ENCODE peak calls at places on chromosomes 7 and 10, in five cellular contexts. O is BJ, I is NT2/D1, R is astrocyte, G is IMR-90. L is an unnamed sample.

GRCh38 chr7:711967-712600 is 14.4 kb upstream of the DNAAF5 start:
- DNase-seq in I (no peak), R (no peak), O (no peak), G (no peak), L (no peak)

GRCh38 chr7:28332031-28332430 is 80.3 kb upstream of the CREB5 start:
- DNase-seq in O (no peak), G (no peak), I (no peak), R (no peak), L (no peak)

GRCh38 chr7:47497367-47498096 is 84.4 kb downstream of the TNS3 start:
- DNase-seq in O (no peak), I (no peak), R (no peak), G (no peak), L (no peak)

GRCh38 chr10:31467791-31468535 is 148.9 kb downstream of the ZEB1 start:
- DNase-seq in R (peak), O (no peak), I (peak), G (no peak), L (peak)

GRCh38 chr10:60099998-60100747 is 193.8 kb upstream of the CCDC6 start:
- DNase-seq in I (no peak), R (peak), O (peak), G (peak), L (no peak)

GRCh38 chr7:23622469-23622868 is 25.3 kb downstream of the CCDC126 start:
- DNase-seq in G (peak), R (peak), O (no peak), I (no peak), L (no peak)

GRCh38 chr7:157357129-157358040 is 20.6 kb downstream of the DNAJB6 start:
- DNase-seq in I (no peak), O (no peak), G (no peak), R (no peak), L (no peak)

GRCh38 chr10:95865814-95866447 is 41.8 kb upstream of the CC2D2B start:
- DNase-seq in R (no peak), O (no peak), G (no peak), I (no peak), L (no peak)

GRCh38 chr10:6044651-6045599 is 17.2 kb downstream of the IL2RA start:
- DNase-seq in I (no peak), O (no peak), R (no peak), G (no peak), L (no peak)

GRCh38 chr7:14197280-14197679 is 207.8 kb upstream of the ETV1 start:
- DNase-seq in O (no peak), G (no peak), R (peak), I (no peak), L (no peak)

GRCh38 chr7:25820432-25821040 is 331.5 kb upstream of the NFE2L3 start:
- DNase-seq in O (no peak), I (peak), G (no peak), R (no peak), L (no peak)

GRCh38 chr7:28062197-28062988 is 118.2 kb downstream of the JAZF1 start:
- DNase-seq in I (peak), O (no peak), G (peak), R (peak), L (no peak)

GRCh38 chr10:101693701-101694055 is 1.3 kb downstream of the FBXW4 start:
- DNase-seq in O (no peak), G (peak), I (no peak), R (peak), L (no peak)

GRCh38 chr7:105521027-105521730 is 892 bp downstream of the PUS7 start:
- DNase-seq in O (no peak), I (no peak), R (peak), G (peak), L (no peak)

GRCh38 chr10:24708081-24708480 is 15.6 kb downstream of the ARHGAP21 start:
- DNase-seq in I (no peak), R (no peak), G (no peak), O (no peak), L (no peak)

GRCh38 chr7:64037095-64037494 is 8.1 kb upstream of the ZNF727 start:
- DNase-seq in O (no peak), G (no peak), I (no peak), R (no peak), L (no peak)

GRCh38 chr7:148676291-148676690 is 22.4 kb upstream of the CUL1 start:
- DNase-seq in O (no peak), G (no peak), I (no peak), R (no peak), L (no peak)

GRCh38 chr10:33139191-33139646 is 181.2 kb upstream of the ITGB1 start:
- DNase-seq in O (no peak), G (no peak), I (no peak), R (no peak), L (no peak)

GRCh38 chr10:7258948-7259523 is 151.8 kb downstream of the SFMBT2 start:
- DNase-seq in I (no peak), O (no peak), R (peak), G (no peak), L (no peak)

GRCh38 chr10:44805461-44806210 is 105.5 kb upstream of the TMEM72 start:
- DNase-seq in G (no peak), I (no peak), R (peak), O (no peak), L (no peak)

GRCh38 chr7:40457776-40458480 is 323.1 kb downstream of the SUGCT start:
- DNase-seq in I (no peak), G (no peak), O (no peak), R (no peak), L (no peak)

GRCh38 chr10:69800109-69800508 is 1.6 kb upstream of the COL13A1 start:
- DNase-seq in I (peak), O (no peak), R (peak), G (peak), L (no peak)

GRCh38 chr10:43623351-43623750 is 17.1 kb downstream of the ZNF485 start:
- DNase-seq in I (no peak), R (no peak), G (peak), O (no peak), L (no peak)

GRCh38 chr7:99579956-99580777 is 17.9 kb upstream of the TMEM225B start:
- DNase-seq in I (peak), G (peak), O (no peak), R (peak), L (no peak)

GRCh38 chr7:3598855-3599254 is 297.8 kb downstream of the SDK1 start:
- DNase-seq in I (no peak), O (no peak), G (no peak), R (no peak), L (no peak)

GRCh38 chr7:11706666-11707605 is 125.1 kb downstream of the THSD7A start:
- DNase-seq in G (no peak), O (no peak), R (peak), I (no peak), L (no peak)

GRCh38 chr10:11095374-11095785 is 77.7 kb downstream of the CELF2 start:
- DNase-seq in O (no peak), I (no peak), G (no peak), R (no peak), L (no peak)

GRCh38 chr10:8054498-8055407 is at the start of gene GATA3:
- DNase-seq in R (peak), G (peak), O (no peak), I (no peak), L (no peak)

GRCh38 chr7:132907380-132907940 is 174.4 kb downstream of the CHCHD3 start:
- DNase-seq in R (no peak), I (no peak), O (no peak), G (no peak), L (no peak)

GRCh38 chr10:77162697-77163096 is 474.9 kb downstream of the KCNMA1 start:
- DNase-seq in I (no peak), O (no peak), R (peak), G (peak), L (no peak)

GRCh38 chr7:102286237-102287081 is at the start of gene SH2B2:
- DNase-seq in R (peak), O (no peak), I (no peak), G (peak), L (no peak)

GRCh38 chr7:142804715-142805114 is 33.9 kb downstream of the PRSS2 start:
- DNase-seq in I (no peak), G (no peak), R (no peak), O (no peak), L (no peak)

GRCh38 chr10:87092861-87093460 is 1.7 kb downstream of the GLUD1 start:
- DNase-seq in O (no peak), I (peak), G (peak), R (peak), L (no peak)

GRCh38 chr10:3530346-3531096 is 254.5 kb downstream of the KLF6 start:
- DNase-seq in O (no peak), I (no peak), R (peak), G (peak), L (no peak)

GRCh38 chr10:29255117-29255516 is 33.8 kb upstream of the LYZL1 start:
- DNase-seq in R (no peak), I (no peak), G (no peak), O (no peak), L (no peak)

GRCh38 chr10:29257784-29258135 is 31.1 kb upstream of the LYZL1 start:
- DNase-seq in I (no peak), O (no peak), R (no peak), G (no peak), L (peak)

GRCh38 chr10:29256019-29256418 is 32.9 kb upstream of the LYZL1 start:
- DNase-seq in I (no peak), O (no peak), R (no peak), G (no peak), L (no peak)

GRCh38 chr10:29257106-29257783 is 31.6 kb upstream of the LYZL1 start:
- DNase-seq in I (no peak), G (peak), R (peak), O (peak), L (peak)

GRCh38 chr10:29256531-29256930 is 32.3 kb upstream of the LYZL1 start:
- DNase-seq in R (no peak), I (no peak), G (no peak), O (no peak), L (no peak)
- H3K4me3 ChIP-seq in R (no peak), I (no peak), G (no peak), O (no peak), L (no peak)

DNA sequence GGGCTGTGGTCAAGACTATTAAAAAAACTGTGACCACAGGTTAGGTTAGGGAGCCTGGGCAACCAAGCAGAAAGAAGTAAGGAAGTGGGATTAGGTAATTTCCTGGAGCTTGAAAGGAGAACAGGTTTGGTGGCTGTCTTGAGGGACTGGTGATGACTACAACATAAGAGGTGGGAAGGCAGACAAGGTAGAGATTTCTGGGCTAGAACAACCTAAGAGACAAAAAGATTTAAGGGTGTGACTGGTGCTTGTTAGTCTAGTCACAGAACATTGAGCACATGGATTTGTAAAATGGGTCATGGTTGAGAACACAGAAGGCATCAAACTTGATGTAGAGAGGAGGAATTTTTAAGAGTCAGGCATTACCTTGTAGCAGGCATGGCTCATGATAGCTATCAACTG is 123.7 kb upstream of the ASAH2 start:
- DNase-seq in O (no peak), R (no peak), G (no peak), I (no peak), L (no peak)
- H3K4me3 ChIP-seq in O (no peak), R (no peak), G (no peak), I (no peak), L (no peak)

GRCh38 chr10:127196227-127196954 is at the start of gene INSYN2A:
- DNase-seq in G (peak), R (peak), I (no peak), O (no peak), L (no peak)
- H3K4me3 ChIP-seq in G (peak), R (peak), I (peak), O (peak), L (peak)

DNA sequence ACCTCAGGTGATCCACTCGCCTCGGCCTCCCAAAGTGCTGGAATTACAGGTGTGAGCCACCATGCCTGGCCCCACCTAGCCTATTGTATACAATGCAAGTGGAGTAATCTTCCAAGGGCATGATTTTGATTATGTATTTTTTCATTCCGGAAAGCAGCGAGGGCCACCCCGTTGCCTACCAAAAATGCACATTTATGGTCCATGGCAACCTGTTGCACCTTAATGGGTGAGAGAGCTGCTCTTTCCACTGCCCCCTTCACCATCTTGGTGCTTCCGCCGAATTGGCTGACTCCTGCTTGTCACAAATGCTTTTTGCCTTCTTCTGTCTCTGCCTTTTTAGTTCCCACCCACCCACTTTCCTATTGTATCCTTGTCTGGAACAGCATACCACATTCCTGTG is 699.5 kb downstream of the LRMDA start:
- DNase-seq in O (no peak), R (no peak), G (no peak), I (no peak), L (no peak)
- H3K4me3 ChIP-seq in O (no peak), R (no peak), G (no peak), I (no peak), L (no peak)

GRCh38 chr7:107173691-107174406 is 5.0 kb downstream of the HBP1 start:
- DNase-seq in R (no peak), I (no peak), O (no peak), G (no peak), L (no peak)
- H3K4me3 ChIP-seq in R (no peak), I (no peak), O (no peak), G (no peak), L (no peak)

DNA sequence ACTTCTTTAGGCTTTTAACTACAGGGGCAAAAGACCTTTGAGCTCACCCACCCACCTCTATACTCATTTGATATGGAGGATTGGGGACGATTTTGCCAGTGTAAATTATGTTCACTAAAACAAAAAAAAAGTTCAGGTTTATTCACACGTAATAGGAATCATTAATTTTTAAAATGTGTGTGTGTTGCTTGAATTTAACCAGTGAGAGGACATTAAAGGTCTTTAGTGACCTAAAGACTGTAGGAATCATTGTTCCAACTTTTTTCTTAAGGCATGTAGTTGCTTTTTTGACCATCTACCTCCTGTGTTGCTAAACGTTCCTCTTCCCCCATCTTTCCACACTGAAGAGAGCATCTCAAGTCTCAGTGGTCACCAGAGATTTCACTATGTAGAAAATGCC is 1.1 kb downstream of the SSBP1 start:
- DNase-seq in R (no peak), G (no peak), O (no peak), I (no peak), L (no peak)
- H3K4me3 ChIP-seq in R (peak), G (peak), O (peak), I (peak), L (peak)

GRCh38 chr7:87213801-87214200 is 5.7 kb downstream of the TMEM243 start:
- DNase-seq in G (no peak), R (no peak), O (no peak), I (no peak), L (no peak)
- H3K4me3 ChIP-seq in G (no peak), R (no peak), O (no peak), I (no peak), L (no peak)

GRCh38 chr10:112639291-112639690 is 192.3 kb downstream of the VTI1A start:
- DNase-seq in I (no peak), R (peak), G (peak), O (no peak), L (no peak)
- H3K4me3 ChIP-seq in I (no peak), R (no peak), G (no peak), O (no peak), L (no peak)

GRCh38 chr10:92238062-92238585 is 52.8 kb downstream of the CPEB3 start:
- DNase-seq in G (no peak), O (no peak), I (no peak), R (no peak), L (no peak)
- H3K4me3 ChIP-seq in G (no peak), O (no peak), I (no peak), R (no peak), L (no peak)

GRCh38 chr7:91043924-91044660 is 220.1 kb upstream of the FZD1 start:
- DNase-seq in G (no peak), I (peak), O (no peak), R (no peak), L (no peak)

GRCh38 chr7:91046322-91047088 is 217.7 kb upstream of the FZD1 start:
- DNase-seq in O (peak), I (no peak), G (peak), R (no peak), L (no peak)

GRCh38 chr7:91043181-91043580 is 221.1 kb upstream of the FZD1 start:
- DNase-seq in R (no peak), G (no peak), O (no peak), I (no peak), L (no peak)

GRCh38 chr7:91047636-91048035 is 216.6 kb upstream of the FZD1 start:
- DNase-seq in G (peak), R (peak), I (no peak), O (no peak), L (no peak)

GRCh38 chr7:91045626-91046025 is 218.6 kb upstream of the FZD1 start:
- DNase-seq in I (no peak), G (no peak), O (no peak), R (no peak), L (no peak)
- H3K4me3 ChIP-seq in I (no peak), G (no peak), O (no peak), R (no peak), L (no peak)